ENCODE peak calls at places on chromosome 21, in six cellular contexts. H, G, B, U, V and I are unnamed samples.

GRCh38 chr21:43619856-43620255 is 39.4 kb downstream of the HSF2BP start:
- DNase-seq in H (no peak), G (no peak), B (no peak), U (no peak), V (no peak), I (peak)

GRCh38 chr21:30900881-30901280 is 19.5 kb upstream of the KRTAP11-1 start:
- DNase-seq in H (no peak), G (no peak), B (no peak), U (no peak), V (no peak), I (no peak)

GRCh38 chr21:31133243-31133830 is 95.1 kb upstream of the KRTAP19-8 start:
- DNase-seq in H (no peak), G (no peak), B (no peak), U (no peak), V (no peak), I (no peak)

GRCh38 chr21:36803801-36804452 is 105.0 kb downstream of the SIM2 start:
- DNase-seq in H (no peak), G (no peak), B (no peak), U (no peak), V (no peak), I (no peak)

GRCh38 chr21:42988234-42988965 is 14.0 kb downstream of the PKNOX1 start:
- DNase-seq in H (peak), G (peak), B (no peak), U (no peak), V (peak), I (no peak)

GRCh38 chr21:25563399-25564116 is 43.7 kb downstream of the MRPL39 start:
- DNase-seq in H (no peak), G (no peak), B (no peak), U (no peak), V (peak), I (no peak)

GRCh38 chr21:37208741-37209225 is 58.4 kb downstream of the VPS26C start:
- DNase-seq in H (no peak), G (no peak), B (no peak), U (no peak), V (no peak), I (no peak)

GRCh38 chr21:36706951-36707762 is 8.2 kb downstream of the SIM2 start:
- DNase-seq in H (peak), G (peak), B (peak), U (peak), V (no peak), I (no peak)

GRCh38 chr21:26637346-26637745 is 64.3 kb upstream of the CYYR1 start:
- DNase-seq in H (no peak), G (no peak), B (no peak), U (no peak), V (peak), I (no peak)

GRCh38 chr21:45097827-45098387 is 23.5 kb downstream of the ADARB1 start:
- DNase-seq in H (no peak), G (no peak), B (no peak), U (no peak), V (no peak), I (no peak)

GRCh38 chr21:9758888-9759287 is 762.5 kb upstream of the TPTE start:
- DNase-seq in H (no peak), G (no peak), B (no peak), U (no peak), V (no peak), I (no peak)

GRCh38 chr21:26982767-26983166 is 15.9 kb upstream of the ADAMTS5 start:
- DNase-seq in H (peak), G (no peak), B (no peak), U (no peak), V (no peak), I (no peak)

GRCh38 chr21:36816556-36817130 is 117.7 kb downstream of the SIM2 start:
- DNase-seq in H (peak), G (no peak), B (no peak), U (no peak), V (no peak), I (no peak)

GRCh38 chr21:36909901-36910561 is 56.4 kb downstream of the HLCS start:
- DNase-seq in H (peak), G (no peak), B (no peak), U (no peak), V (peak), I (peak)

GRCh38 chr21:37868896-37869295 is 47.4 kb downstream of the KCNJ6 start:
- DNase-seq in H (peak), G (no peak), B (no peak), U (no peak), V (peak), I (peak)

GRCh38 chr21:45299026-45299863 is 11.6 kb upstream of the POFUT2 start:
- DNase-seq in H (no peak), G (no peak), B (no peak), U (no peak), V (peak), I (no peak)

GRCh38 chr21:28936036-28936435 is 56.6 kb downstream of the LTN1 start:
- DNase-seq in H (no peak), G (no peak), B (no peak), U (no peak), V (no peak), I (no peak)

GRCh38 chr21:26127918-26128317 is 42.7 kb downstream of the APP start:
- DNase-seq in H (peak), G (no peak), B (no peak), U (no peak), V (peak), I (peak)

GRCh38 chr21:25887646-25888321 is 153.0 kb downstream of the GABPA start:
- DNase-seq in H (no peak), G (no peak), B (no peak), U (no peak), V (no peak), I (peak)

GRCh38 chr21:45080639-45081414 is 6.4 kb downstream of the ADARB1 start:
- DNase-seq in H (peak), G (no peak), B (no peak), U (no peak), V (peak), I (no peak)

GRCh38 chr21:37878946-37879660 is 37.2 kb downstream of the KCNJ6 start:
- DNase-seq in H (peak), G (no peak), B (no peak), U (no peak), V (peak), I (peak)

GRCh38 chr21:8991968-8992621 is 1529.3 kb upstream of the TPTE start:
- DNase-seq in H (no peak), G (no peak), B (no peak), U (no peak), V (no peak), I (no peak)

GRCh38 chr21:46056450-46056903 is 41.4 kb upstream of the COL6A2 start:
- DNase-seq in H (peak), G (peak), B (peak), U (no peak), V (peak), I (no peak)

GRCh38 chr21:43287111-43287973 is 118.5 kb downstream of the CRYAA start:
- DNase-seq in H (no peak), G (no peak), B (no peak), U (no peak), V (no peak), I (peak)

GRCh38 chr21:8991088-8991907 is 1530.1 kb upstream of the TPTE start:
- DNase-seq in H (no peak), G (peak), B (no peak), U (no peak), V (no peak), I (no peak)

GRCh38 chr21:46618738-46619369 is 14.0 kb upstream of the S100B start:
- DNase-seq in H (peak), G (no peak), B (no peak), U (no peak), V (no peak), I (no peak)

GRCh38 chr21:42970946-42971653 is 3.3 kb upstream of the PKNOX1 start:
- DNase-seq in H (no peak), G (peak), B (no peak), U (no peak), V (no peak), I (no peak)

GRCh38 chr21:16651956-16652355 is 860.9 kb upstream of the CXADR start:
- DNase-seq in H (no peak), G (no peak), B (no peak), U (no peak), V (no peak), I (no peak)

DNA sequence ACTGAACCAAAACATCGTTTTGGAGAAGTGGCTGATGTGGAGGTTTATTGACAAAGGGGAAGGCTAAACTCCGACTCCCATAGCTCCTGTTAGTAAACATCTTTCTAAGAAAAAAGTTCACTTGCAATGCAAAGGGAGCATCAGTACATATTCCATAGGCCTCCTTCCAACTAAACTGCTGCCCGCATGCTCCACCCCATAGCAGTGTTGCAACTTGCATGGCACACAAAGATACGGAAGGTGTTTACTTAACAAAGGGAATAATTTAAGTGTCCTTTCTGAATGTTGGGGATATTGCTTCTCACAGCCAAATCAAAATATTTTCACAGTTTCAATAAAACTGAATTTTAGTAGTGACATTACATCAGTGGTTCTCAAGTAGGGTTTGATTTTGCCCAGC is 861.9 kb upstream of the CXADR start:
- DNase-seq in H (no peak), G (no peak), B (no peak), U (no peak), V (no peak), I (peak)
- H3K14ac ChIP-seq in H (no peak), G (no peak), B (no peak), U (no peak), V (no peak), I (no peak)

GRCh38 chr21:35368326-35368725 is 319.2 kb upstream of the RUNX1 start:
- DNase-seq in H (no peak), G (no peak), B (no peak), U (no peak), V (no peak), I (no peak)
- H4K91ac ChIP-seq in H (no peak), G (no peak), B (no peak), U (no peak), V (no peak), I (no peak)

GRCh38 chr21:14553422-14553821 is 7.3 kb upstream of the SAMSN1 start:
- DNase-seq in H (no peak), G (no peak), B (no peak), U (no peak), V (no peak), I (no peak)
- H4K8ac ChIP-seq in H (no peak), G (no peak), B (no peak), U (no peak), V (no peak), I (no peak)

DNA sequence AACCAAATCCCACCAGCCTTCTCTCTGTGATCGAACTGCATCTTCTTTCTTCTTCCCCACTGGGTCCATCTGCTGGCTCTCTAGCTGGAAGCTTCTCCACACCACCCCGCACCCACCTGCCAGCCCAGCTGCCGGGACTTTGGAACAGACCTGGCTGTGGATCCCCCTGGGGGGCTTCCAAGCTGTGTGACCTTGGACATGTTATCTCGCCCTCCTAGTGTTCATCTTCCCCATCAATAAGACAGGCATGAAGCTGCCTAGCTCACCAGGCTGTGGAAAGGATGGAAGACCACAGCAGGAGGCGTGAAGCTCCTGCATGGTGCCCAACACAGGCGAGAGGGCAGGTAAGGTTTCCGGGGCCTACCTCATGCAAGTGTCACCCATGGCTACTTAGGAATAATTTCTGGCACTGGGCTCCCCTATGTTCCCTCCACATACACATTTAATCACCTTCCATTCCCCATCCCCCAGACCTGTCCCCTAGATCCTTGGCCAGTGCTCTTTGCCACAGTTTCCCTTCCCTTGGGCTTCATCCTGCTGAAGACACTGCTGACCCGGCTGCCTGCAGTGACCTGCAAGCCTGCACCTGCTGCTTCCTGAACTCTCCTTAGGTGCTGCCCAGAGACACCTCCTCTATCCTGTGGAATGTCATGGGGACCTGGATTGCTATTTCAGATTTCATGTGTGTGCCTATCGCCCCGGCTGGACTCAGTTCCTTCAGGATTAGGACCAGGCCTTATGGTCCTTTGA is 13.2 kb upstream of the C2CD2 start:
- DNase-seq in H (no peak), G (no peak), B (peak), U (no peak), V (no peak), I (no peak)
- H3K14ac ChIP-seq in H (no peak), G (no peak), B (no peak), U (no peak), V (no peak), I (no peak)

GRCh38 chr21:14070049-14070893 is 140.5 kb downstream of the LIPI start:
- DNase-seq in H (no peak), G (peak), B (peak), U (no peak), V (no peak), I (no peak)

GRCh38 chr21:14073615-14074014 is 137.1 kb downstream of the LIPI start:
- DNase-seq in H (no peak), G (no peak), B (no peak), U (no peak), V (no peak), I (no peak)

GRCh38 chr21:14072761-14073535 is 137.8 kb downstream of the LIPI start:
- DNase-seq in H (no peak), G (peak), B (no peak), U (no peak), V (no peak), I (no peak)

GRCh38 chr21:14070968-14071367 is 139.8 kb downstream of the LIPI start:
- DNase-seq in H (no peak), G (no peak), B (peak), U (no peak), V (no peak), I (no peak)

GRCh38 chr21:14071902-14072734 is 138.6 kb downstream of the LIPI start:
- DNase-seq in H (no peak), G (no peak), B (no peak), U (no peak), V (no peak), I (no peak)
- H4K91ac ChIP-seq in H (no peak), G (no peak), B (no peak), U (no peak), V (no peak), I (no peak)

DNA sequence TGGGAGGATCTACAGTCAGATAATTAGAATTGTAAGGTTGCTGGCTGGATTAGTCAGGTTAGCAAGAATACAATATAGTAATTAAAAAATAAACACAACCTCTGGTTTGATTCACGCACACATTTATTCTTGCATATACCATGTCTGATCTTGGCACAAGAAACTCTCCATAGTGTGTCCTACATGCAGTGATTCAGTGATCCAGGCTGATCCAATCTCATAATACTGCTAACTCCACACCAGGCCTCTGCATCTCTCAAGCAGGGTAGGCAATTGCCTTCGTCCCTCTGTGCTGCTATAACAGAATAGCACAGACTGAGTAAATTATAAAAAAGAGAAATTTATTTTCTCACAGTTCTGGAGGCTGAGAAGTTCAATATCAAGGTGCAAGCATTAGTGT is 741.2 kb upstream of the NCAM2 start:
- DNase-seq in H (no peak), G (no peak), B (no peak), U (no peak), V (no peak), I (no peak)
- H4K8ac ChIP-seq in H (no peak), G (no peak), B (no peak), U (no peak), V (no peak), I (no peak)

DNA sequence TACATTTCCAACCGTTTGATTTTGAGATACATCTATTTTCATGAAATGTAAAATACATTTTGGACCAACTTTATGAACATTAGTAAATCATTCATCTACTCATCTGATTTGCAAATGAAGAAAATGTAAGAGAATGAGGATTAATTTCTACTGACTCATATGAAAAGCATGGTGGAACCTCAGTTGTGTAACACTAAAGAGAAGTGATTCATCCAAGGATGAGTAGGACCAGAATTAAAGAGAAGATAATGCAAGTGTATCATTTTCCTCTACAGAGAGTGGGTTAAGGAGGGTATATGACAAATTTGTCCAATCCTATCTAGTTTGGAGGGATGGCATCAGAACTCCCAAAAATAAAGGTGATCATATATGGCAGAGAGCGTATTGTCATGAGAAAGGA is 1967.6 kb downstream of the MRPL39 start:
- DNase-seq in H (no peak), G (no peak), B (no peak), U (no peak), V (no peak), I (no peak)
- H3K14ac ChIP-seq in H (no peak), G (no peak), B (no peak), U (no peak), V (no peak), I (no peak)

DNA sequence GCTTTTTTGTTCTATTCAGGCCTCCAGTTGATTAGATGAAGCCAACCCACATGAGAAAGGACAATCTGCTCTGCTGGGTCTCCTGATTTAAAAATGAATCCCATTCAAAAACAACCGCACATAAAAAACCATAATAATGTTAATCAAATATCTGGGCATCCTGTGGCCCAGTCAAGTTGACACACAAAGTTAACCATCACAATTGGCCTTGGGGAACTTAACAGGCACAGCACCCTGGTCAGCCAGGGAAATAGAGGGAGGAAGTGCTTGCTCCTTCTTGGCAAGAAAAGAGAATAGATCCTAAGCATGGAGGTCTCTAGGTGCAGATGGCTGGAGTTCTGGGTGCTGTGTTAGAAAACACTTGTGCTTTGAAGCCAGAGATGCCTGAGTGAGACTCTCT is 109.6 kb upstream of the OLIG2 start:
- DNase-seq in H (no peak), G (no peak), B (no peak), U (no peak), V (no peak), I (no peak)
- H4K91ac ChIP-seq in H (no peak), G (no peak), B (no peak), U (no peak), V (no peak), I (no peak)